ENCODE peak calls at places on chromosome 2, in four cellular contexts. S, V, Y and M are unnamed samples.

GRCh38 chr2:234420406-234420805 is 76.5 kb downstream of the ARL4C start:
- DNase-seq in V (no peak), Y (no peak), S (no peak), M (no peak)

GRCh38 chr2:120976501-120977307 is 241.0 kb downstream of the GLI2 start:
- DNase-seq in V (no peak), S (no peak), Y (no peak), M (no peak)

GRCh38 chr2:161919873-161920272 is 154.1 kb downstream of the DPP4 start:
- DNase-seq in Y (no peak), V (no peak), S (no peak), M (no peak)

GRCh38 chr2:209642146-209642815 is 129.4 kb upstream of the UNC80 start:
- DNase-seq in Y (no peak), V (no peak), S (no peak), M (no peak)

GRCh38 chr2:11899896-11900295 is 153.5 kb downstream of the LPIN1 start:
- DNase-seq in V (no peak), Y (no peak), S (no peak), M (no peak)

GRCh38 chr2:9108210-9108967 is 98.2 kb upstream of the ASAP2 start:
- DNase-seq in Y (no peak), V (no peak), S (no peak), M (no peak)

GRCh38 chr2:241156997-241157441 is 6.8 kb downstream of the PPP1R7 start:
- DNase-seq in V (no peak), Y (no peak), S (no peak), M (no peak)

GRCh38 chr2:230849633-230850357 is 14.9 kb upstream of the ITM2C start:
- DNase-seq in V (no peak), S (peak), Y (no peak), M (no peak)

GRCh38 chr2:178829299-178829698 is 22.1 kb upstream of the TTN start:
- DNase-seq in Y (no peak), S (no peak), V (no peak), M (no peak)

GRCh38 chr2:201971516-201972228 is 62.0 kb upstream of the FZD7 start:
- DNase-seq in S (no peak), V (no peak), Y (peak), M (no peak)

GRCh38 chr2:15112216-15112615 is 448.9 kb downstream of the NBAS start:
- DNase-seq in S (no peak), Y (no peak), V (no peak), M (peak)

GRCh38 chr2:238166391-238167343 is 7.9 kb downstream of the ERFE start:
- DNase-seq in V (no peak), Y (no peak), S (no peak), M (no peak)

GRCh38 chr2:203808041-203808750 is 59.4 kb upstream of the CTLA4 start:
- DNase-seq in Y (peak), V (no peak), S (peak), M (no peak)

GRCh38 chr2:218022851-218023530 is 20.2 kb upstream of the TNS1 start:
- DNase-seq in V (peak), Y (no peak), S (no peak), M (no peak)

GRCh38 chr2:48322251-48322650 is 207.7 kb upstream of the STON1 start:
- DNase-seq in Y (no peak), S (no peak), V (no peak), M (no peak)

GRCh38 chr2:47984041-47984440 is 77.7 kb upstream of the FBXO11 start:
- DNase-seq in V (no peak), Y (no peak), S (no peak), M (peak)

GRCh38 chr2:20614201-20615045 is 36.5 kb downstream of the HS1BP3 start:
- DNase-seq in S (peak), V (peak), Y (no peak), M (no peak)

GRCh38 chr2:162839419-162839818 is 852 bp upstream of the KCNH7 start:
- DNase-seq in S (no peak), Y (no peak), V (no peak), M (no peak)

GRCh38 chr2:235577404-235578330 is 83.8 kb downstream of the AGAP1 start:
- DNase-seq in Y (no peak), S (no peak), V (no peak), M (no peak)

GRCh38 chr2:40105593-40105992 is 326.5 kb upstream of the THUMPD2 start:
- DNase-seq in V (no peak), S (no peak), Y (no peak), M (no peak)

GRCh38 chr2:27805180-27805579 is 33.7 kb downstream of the MRPL33 start:
- DNase-seq in S (no peak), V (no peak), Y (no peak), M (no peak)

GRCh38 chr2:189465076-189465475 is 23.8 kb downstream of the WDR75 start:
- DNase-seq in V (no peak), Y (no peak), S (no peak), M (no peak)

GRCh38 chr2:101820519-101820918 is 123.0 kb downstream of the MAP4K4 start:
- DNase-seq in Y (peak), S (no peak), V (no peak), M (no peak)

GRCh38 chr2:224927671-224928173 is 114.5 kb downstream of the DOCK10 start:
- DNase-seq in Y (peak), S (no peak), V (peak), M (no peak)

GRCh38 chr2:12106440-12107080 is 360.1 kb downstream of the LPIN1 start:
- DNase-seq in Y (peak), V (peak), S (peak), M (peak)

GRCh38 chr2:162198239-162198638 is 45.0 kb downstream of the FAP start:
- DNase-seq in S (no peak), V (no peak), Y (no peak), M (no peak)

GRCh38 chr2:129318581-129319421 is 660.7 kb upstream of the RAB6C start:
- DNase-seq in Y (no peak), S (no peak), V (no peak), M (no peak)

GRCh38 chr2:35962585-35962984 is 393.0 kb upstream of the CRIM1 start:
- DNase-seq in S (no peak), V (no peak), Y (no peak), M (no peak)

GRCh38 chr2:35960596-35960995 is 395.0 kb upstream of the CRIM1 start:
- DNase-seq in Y (no peak), V (no peak), S (no peak), M (no peak)

GRCh38 chr2:35963344-35963743 is 392.2 kb upstream of the CRIM1 start:
- DNase-seq in S (no peak), V (no peak), Y (no peak), M (no peak)
- H3K4me3 ChIP-seq in S (no peak), V (no peak), Y (no peak), M (no peak)

GRCh38 chr2:132446460-132446859 is 29.9 kb downstream of the GPR39 start:
- DNase-seq in V (no peak), S (no peak), Y (no peak), M (no peak)
- TF ChIP-seq CTCF in V (no peak), S (no peak), Y (no peak), M (no peak)

GRCh38 chr2:3575534-3576324 is 669 bp downstream of the RPS7 start:
- DNase-seq in Y (no peak), V (no peak), S (no peak), M (no peak)

GRCh38 chr2:3574155-3574554 is 905 bp upstream of the RPS7 start:
- DNase-seq in Y (no peak), S (no peak), V (no peak), M (no peak)

GRCh38 chr2:3580449-3580848 is 5.4 kb downstream of the RPS7 start:
- DNase-seq in V (no peak), Y (no peak), S (no peak), M (no peak)

GRCh38 chr2:3581367-3582262 is 6.6 kb downstream of the RPS7 start:
- DNase-seq in V (no peak), S (no peak), Y (no peak), M (no peak)

GRCh38 chr2:3578987-3579386 is 3.9 kb downstream of the RPS7 start:
- DNase-seq in V (no peak), S (no peak), Y (no peak), M (no peak)
- H3K4me3 ChIP-seq in V (no peak), S (peak), Y (no peak), M (peak)

DNA sequence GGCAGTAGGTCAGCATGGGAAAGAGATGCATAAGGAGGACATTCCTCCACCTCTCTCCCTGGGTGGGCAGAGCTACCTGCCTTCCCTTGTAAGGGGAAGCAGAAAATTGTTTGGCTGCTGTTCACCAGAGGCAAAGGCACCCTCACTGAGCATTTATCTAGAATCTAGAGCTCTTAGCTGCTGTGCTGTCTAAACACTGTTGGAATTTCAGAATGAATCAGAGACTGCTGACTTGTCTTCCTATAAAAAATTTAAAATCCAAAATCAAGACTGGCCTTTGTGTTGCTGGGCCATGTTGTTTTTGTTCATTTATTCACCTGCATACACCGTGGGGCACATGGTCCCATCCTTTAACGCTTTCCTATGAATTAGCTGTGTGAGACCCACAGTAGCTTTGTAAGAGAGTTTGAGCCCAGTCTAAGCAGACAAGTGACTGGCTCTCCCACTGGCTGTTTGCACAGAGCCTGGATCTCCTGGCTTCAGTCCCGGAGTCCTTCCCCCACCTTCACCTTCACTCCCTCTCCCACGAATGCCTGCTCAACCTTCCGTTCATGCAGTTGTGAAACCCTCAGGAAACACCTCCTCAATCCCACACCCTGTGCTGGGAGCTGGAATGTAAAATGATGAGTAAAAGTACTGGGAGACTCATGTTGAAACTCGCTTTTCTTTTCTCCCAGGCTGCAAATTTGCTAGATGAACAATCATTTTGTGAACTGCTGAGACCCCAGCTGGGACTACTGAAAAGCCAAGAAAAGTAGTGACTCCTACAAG is 76.2 kb downstream of the FAM168B start:
- DNase-seq in Y (peak), S (peak), V (peak), M (peak)
- TF ChIP-seq CTCF in Y (no peak), S (no peak), V (no peak), M (no peak)

DNA sequence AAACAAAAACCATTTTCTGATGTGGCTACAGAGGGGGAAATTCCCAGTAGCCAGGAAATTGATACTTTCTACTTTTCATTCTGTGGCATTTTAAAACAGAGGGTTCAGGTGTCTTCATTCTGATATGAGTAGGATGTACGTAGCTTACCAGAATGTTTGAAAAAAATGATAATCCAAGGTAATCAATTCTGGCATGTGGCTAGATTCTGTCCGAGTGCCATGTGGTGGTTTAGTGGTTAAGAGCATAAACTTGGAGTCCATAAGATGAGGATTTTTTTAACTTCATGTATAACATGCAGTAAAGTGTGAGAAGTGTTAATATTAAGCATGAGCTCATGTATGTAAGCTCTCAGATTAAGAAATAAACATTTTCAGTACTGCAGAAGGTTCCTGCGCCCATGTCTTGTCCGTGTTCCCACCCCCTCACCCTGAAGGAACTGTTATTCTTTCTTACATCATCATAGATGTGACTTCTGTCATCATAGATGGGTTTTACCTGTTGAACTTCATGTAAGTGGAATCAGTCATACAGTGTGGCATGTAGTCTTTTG is 4.5 kb downstream of the B3GNT2 start:
- DNase-seq in Y (no peak), V (no peak), S (no peak), M (no peak)
- H3K4me3 ChIP-seq in Y (no peak), V (no peak), S (peak), M (no peak)

GRCh38 chr2:143852748-143853147 is 667.2 kb downstream of the ZEB2 start:
- DNase-seq in Y (no peak), S (no peak), V (no peak), M (no peak)
- TF ChIP-seq CTCF in Y (no peak), S (no peak), V (no peak), M (no peak)

GRCh38 chr2:169704160-169704713 is 10.0 kb downstream of the PHOSPHO2 start:
- DNase-seq in Y (no peak), S (no peak), V (no peak), M (no peak)
- H3K4me3 ChIP-seq in Y (no peak), S (no peak), V (no peak), M (no peak)